ENCODE peak calls at places on chromosome 1, in five cellular contexts. P is breast epithelium, E is stomach, M is lower leg skin, B is Peyer's patch. C is an unnamed sample.

GRCh38 chr1:64826991-64827390 is 82.1 kb downstream of the RAVER2 start:
- DNase-seq in B (no peak), E (no peak), P (no peak), M (no peak), C (no peak)

GRCh38 chr1:224432672-224433040 is 1.9 kb downstream of the WDR26 start:
- DNase-seq in M (no peak), B (no peak), P (no peak), E (no peak), C (no peak)

GRCh38 chr1:197914510-197914909 is 2.7 kb upstream of the LHX9 start:
- DNase-seq in P (no peak), E (no peak), M (no peak), B (no peak), C (no peak)

GRCh38 chr1:201406831-201407406 is 7.8 kb upstream of the LAD1 start:
- DNase-seq in P (no peak), E (peak), B (no peak), M (no peak), C (no peak)

GRCh38 chr1:87826639-87827345 is 498.1 kb downstream of the LMO4 start:
- DNase-seq in E (no peak), M (peak), B (peak), P (no peak), C (no peak)

GRCh38 chr1:17885663-17886062 is 130.5 kb downstream of the ACTL8 start:
- DNase-seq in E (no peak), P (no peak), M (peak), B (no peak), C (peak)

GRCh38 chr1:185938396-185938795 is 204.2 kb downstream of the HMCN1 start:
- DNase-seq in B (no peak), E (no peak), M (no peak), P (no peak), C (no peak)

GRCh38 chr1:160629286-160630210 is 17.3 kb downstream of the SLAMF1 start:
- DNase-seq in P (no peak), E (peak), M (no peak), B (peak), C (peak)

GRCh38 chr1:32933742-32934322 is 30.8 kb downstream of the RNF19B start:
- DNase-seq in M (no peak), E (peak), P (peak), B (no peak), C (no peak)

GRCh38 chr1:228463559-228464455 is 23.4 kb upstream of the RNF187 start:
- DNase-seq in M (peak), E (peak), P (no peak), B (peak), C (peak)
- TF ChIP-seq POLR2A in M (no peak), E (no peak), P (no peak), B (peak), C (no peak)

GRCh38 chr1:109493227-109493626 is 667 bp upstream of the CYB561D1 start:
- DNase-seq in E (no peak), M (no peak), B (no peak), P (no peak), C (no peak)
- H3K4me3 ChIP-seq in E (no peak), M (no peak), B (no peak), P (peak), C (no peak)

DNA sequence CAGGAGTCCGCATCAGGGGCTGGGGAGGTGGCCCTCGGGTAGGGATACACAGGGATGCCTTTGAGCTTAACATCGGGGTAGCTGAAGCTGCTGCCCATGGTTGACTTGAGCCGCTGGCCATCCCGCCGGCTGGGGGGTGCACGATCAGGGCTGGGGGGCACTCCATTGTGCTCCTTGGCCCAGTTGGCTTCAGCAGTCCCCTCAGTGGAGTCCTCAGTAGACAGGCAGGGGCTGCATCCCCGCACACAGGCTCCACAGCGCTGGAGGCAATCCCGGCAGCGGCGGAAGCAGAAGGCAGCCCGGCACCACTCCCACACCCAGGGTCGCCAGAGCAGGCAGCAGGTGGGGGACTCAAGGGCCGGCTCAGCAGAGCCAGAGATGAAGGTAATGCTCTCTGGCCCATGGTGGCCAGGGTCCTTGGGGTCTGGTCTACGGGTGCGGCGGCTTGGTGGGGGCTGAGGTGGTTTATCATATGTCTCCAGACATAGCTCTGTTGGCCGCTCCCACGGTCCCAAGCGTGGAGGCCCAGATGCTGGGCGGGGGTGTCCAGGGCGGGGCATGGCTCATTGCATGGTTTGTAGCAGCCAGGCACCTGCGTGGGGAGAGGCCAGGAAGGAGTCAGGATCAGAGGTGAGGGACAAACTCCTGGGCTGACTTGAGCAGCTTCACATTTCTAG is 8.3 kb downstream of the KDF1 start:
- DNase-seq in E (no peak), B (no peak), P (no peak), M (no peak), C (no peak)
- TF ChIP-seq POLR2A in E (no peak), B (no peak), P (no peak), M (no peak), C (no peak)

GRCh38 chr1:2290595-2291510 is 62.7 kb downstream of the SKI start:
- DNase-seq in E (peak), M (peak), P (peak), B (peak), C (peak)
- H3K4me3 ChIP-seq in E (peak), M (no peak), P (peak), B (peak), C (peak)

GRCh38 chr1:211578640-211579433 is at the start of gene SLC30A1:
- DNase-seq in E (peak), B (peak), M (peak), P (peak), C (peak)
- TF ChIP-seq POLR2A in E (peak), B (peak), M (peak), P (peak), C (peak)

C was measured in spleen.